ENCODE peak calls at places on chromosomes 2 and 18, in seven cellular contexts. A is astrocyte of the cerebellum; S is omental fat pad; U is effector CD4-positive, alpha-beta T cell; T is NCI-H1105 treated with DMSO at 0.1 percent for 48 hours; D is EH; H is cardiac muscle cell. I is an unnamed sample.

GRCh38 chr18:79641722-79642497 is 37.7 kb upstream of the CTDP1 start:
- DNase-seq in D (no peak), T (no peak), U (no peak), A (no peak), H (no peak), S (no peak), I (peak; percentile 77)

GRCh38 chr18:67938691-67939090 is 422.2 kb upstream of the DSEL start:
- DNase-seq in U (no peak), A (no peak), H (no peak), S (no peak), D (peak; percentile 64), T (no peak), I (no peak)

GRCh38 chr2:41879367-41879871 is 168.4 kb upstream of the PKDCC start:
- DNase-seq in D (no peak), T (peak; percentile 82), A (no peak), H (peak; percentile 69), S (no peak), U (no peak), I (no peak)

GRCh38 chr2:46351388-46352141 is 54.4 kb downstream of the EPAS1 start:
- DNase-seq in H (no peak), D (no peak), A (no peak), T (no peak), U (peak; percentile 34), S (no peak), I (no peak)

GRCh38 chr2:218961651-218962570 is 2.4 kb downstream of the CDK5R2 start:
- DNase-seq in D (no peak), S (no peak), A (no peak), H (no peak), T (peak; percentile 41), U (no peak), I (peak; percentile 67)

GRCh38 chr2:88545118-88545517 is 82.1 kb downstream of the EIF2AK3 start:
- DNase-seq in H (peak; percentile 43), D (peak; percentile 59), T (no peak), S (no peak), U (no peak), A (no peak), I (no peak)

GRCh38 chr2:16700566-16701259 is 35.1 kb upstream of the CYRIA start:
- DNase-seq in D (no peak), T (no peak), H (no peak), S (no peak), U (no peak), A (no peak), I (no peak)

GRCh38 chr2:169139993-169140767 is 70.8 kb downstream of the DHRS9 start:
- DNase-seq in D (no peak), A (no peak), S (no peak), H (no peak), U (no peak), T (no peak), I (no peak)

GRCh38 chr2:200288670-200289429 is 17.6 kb upstream of the SPATS2L start:
- DNase-seq in D (peak; percentile 92), U (no peak), H (peak; percentile 54), T (no peak), A (no peak), S (no peak), I (no peak)

GRCh38 chr2:232418466-232419244 is 12.0 kb downstream of the ALPG start:
- DNase-seq in H (peak; percentile 21), D (peak; percentile 21), S (no peak), T (peak; percentile 73), A (no peak), U (no peak), I (no peak)

GRCh38 chr2:28469304-28469703 is 26.6 kb upstream of the PLB1 start:
- DNase-seq in H (peak; percentile 59), A (no peak), S (no peak), D (peak; percentile 61), U (no peak), T (no peak), I (no peak)

GRCh38 chr2:51662187-51662586 is 630.3 kb upstream of the NRXN1 start:
- DNase-seq in S (no peak), U (no peak), D (no peak), A (no peak), H (no peak), T (no peak), I (no peak)

GRCh38 chr2:85178154-85178553 is 45.0 kb downstream of the TCF7L1 start:
- DNase-seq in H (no peak), A (no peak), T (no peak), U (no peak), D (no peak), S (no peak), I (no peak)

GRCh38 chr18:78932281-78932680 is 47.3 kb upstream of the SALL3 start:
- DNase-seq in D (no peak), A (no peak), S (no peak), U (no peak), T (no peak), H (no peak), I (no peak)

GRCh38 chr2:96463119-96463518 is 42.0 kb downstream of the NEURL3 start:
- DNase-seq in T (no peak), S (no peak), D (no peak), H (no peak), A (no peak), U (no peak), I (no peak)

GRCh38 chr2:144364988-144365738 is 154.8 kb downstream of the ZEB2 start:
- DNase-seq in T (no peak), H (no peak), U (no peak), S (no peak), D (peak; percentile 93), A (peak; percentile 93), I (no peak)

GRCh38 chr18:10705786-10706185 is 180.0 kb downstream of the NAPG start:
- DNase-seq in H (no peak), A (no peak), T (no peak), D (no peak), S (no peak), U (no peak), I (no peak)

GRCh38 chr2:144629937-144630336 is 110.0 kb upstream of the ZEB2 start:
- DNase-seq in S (no peak), A (no peak), H (no peak), D (peak; percentile 52), T (no peak), U (no peak), I (no peak)

GRCh38 chr2:48454504-48454903 is 75.5 kb upstream of the STON1 start:
- DNase-seq in S (no peak), U (no peak), D (peak; percentile 33), H (peak; percentile 51), T (no peak), A (no peak), I (no peak)

GRCh38 chr2:18788590-18788989 is 199.2 kb upstream of the NT5C1B start:
- DNase-seq in A (peak; percentile 19), S (no peak), D (peak; percentile 66), H (peak; percentile 89), U (no peak), T (peak; percentile 1), I (no peak)

GRCh38 chr2:25867389-25868003 is 10.8 kb downstream of the ASXL2 start:
- DNase-seq in S (no peak), A (no peak), H (no peak), U (no peak), D (no peak), T (no peak), I (no peak)

GRCh38 chr2:10552220-10552870 is 104.2 kb upstream of the ODC1 start:
- DNase-seq in D (no peak), S (no peak), A (no peak), T (no peak), H (no peak), U (no peak), I (no peak)

GRCh38 chr18:69557246-69557781 is 156.6 kb downstream of the DOK6 start:
- DNase-seq in D (no peak), A (no peak), U (no peak), H (no peak), S (no peak), T (peak; percentile 71), I (no peak)

GRCh38 chr2:159381574-159381973 is 95.1 kb upstream of the WDSUB1 start:
- DNase-seq in S (no peak), D (no peak), U (no peak), H (no peak), A (no peak), T (no peak), I (no peak)

GRCh38 chr2:237955640-237956401 is 11.0 kb upstream of the UBE2F start:
- DNase-seq in H (peak; percentile 31), S (no peak), U (no peak), A (no peak), T (no peak), D (no peak), I (no peak)

GRCh38 chr2:191696001-191696400 is 18.1 kb downstream of the NABP1 start:
- DNase-seq in T (no peak), U (no peak), D (peak; percentile 94), S (no peak), H (peak; percentile 84), A (peak; percentile 39), I (no peak)

GRCh38 chr2:102803041-102803896 is 41.4 kb downstream of the TMEM182 start:
- DNase-seq in S (no peak), H (no peak), A (no peak), D (no peak), U (no peak), T (no peak), I (no peak)

GRCh38 chr2:121902171-121902591 is 146.7 kb downstream of the TSN start:
- DNase-seq in D (peak; percentile 67), U (no peak), A (no peak), S (no peak), T (no peak), H (peak; percentile 78), I (no peak)

I was measured in vagina.